ENCODE peak calls at places on chromosomes 4 and X, in five cellular contexts. R is mammary epithelial cell, P is SK-N-SH, C is K562, Z is GM12878. T is an unnamed sample.

GRCh38 chr4:84573738-84574720 is 8.9 kb upstream of the CDS1 start:
- DNase-seq in R (peak; percentile 60), P (no peak), C (no peak), Z (no peak), T (no peak)

GRCh38 chr4:186844059-186844681 is 120.5 kb upstream of the FAT1 start:
- DNase-seq in R (no peak), P (no peak), C (no peak), Z (no peak), T (no peak)

GRCh38 chr4:179695175-179695574 is 2252.9 kb upstream of the AGA start:
- DNase-seq in R (peak; percentile 5), P (no peak), C (no peak), Z (no peak), T (no peak)

GRCh38 chrX:368811-369562 is 17.7 kb downstream of the PPP2R3B start:
- DNase-seq in R (no peak), P (no peak), C (peak; percentile 13), Z (no peak), T (no peak)

GRCh38 chrX:125826080-125826479 is 340.0 kb downstream of the DCAF12L2 start:
- DNase-seq in R (no peak), P (no peak), C (no peak), Z (no peak), T (no peak)

GRCh38 chr4:147287588-147287890 is 193.4 kb upstream of the EDNRA start:
- DNase-seq in R (no peak), P (no peak), C (no peak), Z (no peak), T (no peak)

GRCh38 chrX:46791927-46792825 is 33.3 kb upstream of the SLC9A7 start:
- DNase-seq in R (peak; percentile 91), P (no peak), C (no peak), Z (peak; percentile 68), T (no peak)

GRCh38 chr4:86557526-86557925 is 36.6 kb upstream of the PTPN13 start:
- DNase-seq in R (peak; percentile 62), P (no peak), C (no peak), Z (no peak), T (no peak)

GRCh38 chr4:40573593-40574311 is 55.9 kb downstream of the RBM47 start:
- DNase-seq in R (no peak), P (no peak), C (no peak), Z (peak; percentile 45), T (no peak)

GRCh38 chr4:183175631-183176232 is 76.7 kb downstream of the WWC2 start:
- DNase-seq in R (no peak), P (no peak), C (no peak), Z (no peak), T (no peak)

GRCh38 chrX:3485727-3486126 is 139.3 kb upstream of the MXRA5 start:
- DNase-seq in R (no peak), P (no peak), C (no peak), Z (no peak), T (no peak)

GRCh38 chrX:137742846-137743245 is 176.9 kb downstream of the ZIC3 start:
- DNase-seq in R (no peak), P (no peak), C (no peak), Z (no peak), T (no peak)

GRCh38 chr4:106032851-106033286 is 137.6 kb downstream of the NPNT start:
- DNase-seq in R (no peak), P (no peak), C (no peak), Z (no peak), T (no peak)

GRCh38 chrX:133444952-133445831 is 29.9 kb upstream of the GPC4 start:
- DNase-seq in R (peak; percentile 52), P (no peak), C (no peak), Z (no peak), T (no peak)

GRCh38 chr4:4479366-4479765 is 62.5 kb downstream of the STX18 start:
- DNase-seq in R (no peak), P (no peak), C (no peak), Z (no peak), T (no peak)

GRCh38 chrX:74133156-74133796 is 170.7 kb upstream of the ZCCHC13 start:
- DNase-seq in R (peak; percentile 40), P (peak; percentile 63), C (peak; percentile 44), Z (peak; percentile 19), T (peak; percentile 13)

GRCh38 chr4:57231781-57232180 is 121.6 kb upstream of the IGFBP7 start:
- DNase-seq in R (peak; percentile 50), P (no peak), C (no peak), Z (no peak), T (no peak)

GRCh38 chrX:63128509-63128908 is 222.6 kb downstream of the SPIN4 start:
- DNase-seq in R (peak; percentile 20), P (peak; percentile 1), C (no peak), Z (peak; percentile 53), T (peak; percentile 52)

GRCh38 chr4:187380181-187380581 is 615.4 kb upstream of the ZFP42 start:
- DNase-seq in R (no peak), P (no peak), C (no peak), Z (no peak), T (no peak)

GRCh38 chr4:81466841-81467671 is 4.7 kb downstream of the RASGEF1B start:
- DNase-seq in R (peak; percentile 87), P (peak; percentile 36), C (peak; percentile 51), Z (peak; percentile 11), T (peak; percentile 73)
- H3K79me2 ChIP-seq in R (no peaks in the 10 kb centered on the region), P (no peaks in the 10 kb centered on the region), C (no peaks in the 10 kb centered on the region), Z (no peaks in the 10 kb centered on the region), T (peaks cover 2% of the 10 kb centered on the region)

GRCh38 chrX:153941331-153942252 is 2.9 kb downstream of the RENBP start:
- DNase-seq in R (no peak), P (no peak), C (no peak), Z (no peak), T (no peak)

GRCh38 chrX:153946910-153947769 is 2.7 kb upstream of the RENBP start:
- DNase-seq in R (peak; percentile 61), P (peak; percentile 91), C (peak; percentile 64), Z (no peak), T (peak; percentile 79)

GRCh38 chrX:153944800-153945150 is 332 bp upstream of the RENBP start:
- DNase-seq in R (no peak), P (no peak), C (no peak), Z (no peak), T (no peak)

GRCh38 chrX:153945956-153946909 is 1.8 kb upstream of the RENBP start:
- DNase-seq in R (no peak), P (no peak), C (no peak), Z (no peak), T (no peak)

DNA sequence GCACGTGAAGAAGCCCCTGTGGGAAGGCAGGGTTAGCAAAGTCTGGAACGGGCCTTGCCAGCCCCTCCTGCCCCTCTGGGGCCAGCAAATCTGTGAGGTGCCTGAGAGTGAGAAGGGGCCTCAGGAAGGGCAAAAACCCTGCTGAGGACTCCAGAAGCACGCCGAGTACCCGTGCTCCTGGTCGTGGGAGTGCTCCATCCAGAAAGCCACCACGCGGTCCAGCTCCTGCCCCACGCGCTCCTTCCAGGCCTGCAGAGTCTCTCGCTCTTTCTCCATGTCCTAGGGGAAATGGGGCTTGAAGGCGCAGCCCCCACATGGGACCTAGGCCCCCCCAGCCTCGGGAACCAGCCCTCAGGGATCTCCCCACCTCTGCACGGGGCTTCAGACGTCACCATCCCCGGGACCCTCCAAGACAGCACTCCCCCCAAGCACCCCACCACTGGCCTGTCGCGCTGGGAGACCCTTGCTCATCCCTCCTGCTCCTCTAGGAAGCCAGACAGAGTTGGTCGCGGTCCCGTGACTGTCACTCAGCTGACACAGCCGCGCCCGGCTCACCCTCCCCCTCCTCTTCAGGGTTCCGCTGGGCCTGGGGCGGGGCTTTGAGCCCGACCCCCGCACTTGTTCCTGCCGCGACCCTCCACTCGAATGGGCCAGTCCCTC is at the start of gene RENBP:
- DNase-seq in R (no peak), P (peak; percentile 70), C (peak; percentile 61), Z (no peak), T (peak; percentile 62)
- H3K9ac ChIP-seq in R (no peak within 1 kb of the TSS), P (no peak within 1 kb of the TSS), C (peak within 1 kb of the TSS; percentile 64), Z (no peak within 1 kb of the TSS), T (peak within 1 kb of the TSS; percentile 50)

GRCh38 chr4:150096625-150097024 is 18.4 kb downstream of the DCLK2 start:
- DNase-seq in R (no peak), P (no peak), C (no peak), Z (no peak), T (no peak)

GRCh38 chr4:150094676-150095075 is 16.4 kb downstream of the DCLK2 start:
- DNase-seq in R (no peak), P (no peak), C (no peak), Z (no peak), T (no peak)

DNA sequence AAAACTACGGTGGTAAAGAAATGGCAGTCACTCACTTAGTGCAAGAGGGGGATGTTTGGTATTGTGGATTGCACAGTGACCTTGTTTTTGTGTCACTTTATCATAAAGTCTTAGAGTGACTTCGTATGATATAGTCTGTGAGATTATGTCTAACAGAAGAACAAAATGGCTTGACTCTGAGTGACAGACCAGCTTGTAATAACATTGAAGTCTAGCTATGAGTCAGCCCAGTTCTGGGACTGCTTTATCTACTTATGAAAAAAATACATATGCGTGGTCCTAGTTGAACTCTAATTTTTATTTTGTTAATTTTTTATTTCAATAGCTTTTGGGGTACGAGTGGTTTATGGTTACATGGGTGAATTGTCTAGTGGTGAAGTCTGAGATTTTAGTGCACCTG is 20.0 kb downstream of the DCLK2 start:
- DNase-seq in R (no peak), P (no peak), C (no peak), Z (no peak), T (no peak)
- H3K79me2 ChIP-seq in R (no peaks in the 10 kb centered on the region), P (peaks cover 99% of the 10 kb centered on the region), C (no peaks in the 10 kb centered on the region), Z (no peaks in the 10 kb centered on the region), T (no peaks in the 10 kb centered on the region)

DNA sequence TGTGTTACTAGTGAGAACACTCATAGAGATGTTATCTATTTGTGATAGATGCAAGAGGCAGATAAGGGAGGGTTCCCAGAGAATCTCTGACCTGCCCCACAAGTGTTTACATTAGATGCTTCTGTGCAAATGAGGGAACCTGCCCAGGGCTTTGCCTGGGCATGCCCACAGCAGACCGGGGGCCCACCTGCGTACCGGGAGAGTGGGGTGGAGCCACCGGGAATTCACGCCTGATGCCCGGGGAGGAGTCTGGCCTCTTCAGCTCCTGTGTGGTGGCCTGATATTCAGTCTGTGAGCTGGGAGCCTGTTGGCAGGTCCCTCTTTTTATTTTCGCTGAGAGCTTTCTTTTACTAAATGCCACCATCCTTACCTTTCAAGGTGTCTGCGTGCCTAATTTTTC is 155.7 kb downstream of the SNCA start:
- DNase-seq in R (peak; percentile 94), P (no peak), C (no peak), Z (no peak), T (peak; percentile 85)
- H3K9ac ChIP-seq in R (peak overlapping the region; percentile 85), P (no peak overlapping the region), C (no peak overlapping the region), Z (no peak overlapping the region), T (peak overlapping the region; percentile 51)

DNA sequence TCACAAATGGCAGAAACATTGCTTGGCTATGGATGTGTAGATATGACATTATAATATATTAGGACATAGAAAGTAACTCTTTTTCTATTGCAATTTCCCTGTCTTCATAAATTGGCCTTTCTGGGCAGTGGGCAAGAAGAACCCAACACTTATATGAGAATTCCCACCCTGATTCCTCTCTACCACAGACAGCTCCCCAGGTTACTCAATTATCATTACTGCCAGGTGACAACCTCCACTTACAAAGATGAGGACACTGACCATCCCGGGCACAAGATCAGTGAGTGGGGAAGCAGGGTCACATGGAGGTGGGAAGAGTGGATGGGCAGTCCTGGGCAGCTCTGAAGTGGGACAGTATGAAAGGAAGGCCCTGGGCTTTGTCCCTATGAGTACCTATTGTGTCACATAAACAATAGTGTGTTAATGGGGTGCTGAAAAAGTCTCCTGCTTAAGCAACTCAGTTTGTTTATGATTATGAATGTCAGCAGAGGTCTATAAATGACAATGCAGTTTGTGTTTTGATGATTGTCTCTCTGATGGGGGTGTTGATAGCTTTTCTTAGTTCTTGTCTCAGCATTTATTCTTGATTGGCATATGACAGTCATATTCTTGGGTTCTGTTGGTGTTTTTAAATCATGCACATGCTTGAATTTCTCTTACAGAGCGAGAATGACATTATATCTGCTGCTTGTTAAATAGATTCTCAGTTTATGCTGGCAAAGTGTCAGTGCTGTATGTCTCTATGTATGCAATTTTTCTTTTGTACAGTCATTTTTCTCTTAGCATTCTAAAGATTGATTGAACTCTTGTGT is 99.9 kb downstream of the SLIT2 start:
- DNase-seq in R (no peak), P (no peak), C (no peak), Z (no peak), T (no peak)
- H3K79me2 ChIP-seq in R (no peaks in the 10 kb centered on the region), P (peaks cover 45% of the 10 kb centered on the region), C (no peaks in the 10 kb centered on the region), Z (no peaks in the 10 kb centered on the region), T (no peaks in the 10 kb centered on the region)